ENCODE peak calls at places on chromosomes 13 and 19, in nine cellular contexts. Y is gastrocnemius medialis, B is thoracic aorta, D is stomach, F is IMR-90, N is retinal pigment epithelial cell, R is astrocyte, G is dorsolateral prefrontal cortex, T is AG09309. S is an unnamed sample.
A peak's percentile ranks its signal among the peaks of the same experiment; 100 is the strongest.

GRCh38 chr13:106350208-106350607 is 185.3 kb downstream of the EFNB2 start:
- DNase-seq in T (no peak), R (no peak), G (no peak), D (peak; percentile 72), N (no peak), Y (no peak), F (no peak), B (no peak), S (no peak)

GRCh38 chr19:10111405-10111811 is at the start of gene P2RY11:
- DNase-seq in T (no peak), N (no peak), B (no peak), D (no peak), Y (no peak), F (no peak), R (no peak), G (no peak), S (no peak)

GRCh38 chr19:18948075-18948975 is 7.3 kb upstream of the HOMER3 start:
- DNase-seq in N (no peak), D (no peak), Y (no peak), G (peak; percentile 56), F (no peak), T (no peak), R (no peak), B (no peak), S (no peak)

GRCh38 chr19:17687857-17688784 is at the start of gene UNC13A:
- DNase-seq in D (peak; percentile 37), Y (no peak), F (peak; percentile 29), G (peak; percentile 66), N (no peak), B (no peak), R (no peak), T (no peak), S (peak; percentile 53)

GRCh38 chr13:51618626-51619025 is 34.4 kb downstream of the WDFY2 start:
- DNase-seq in R (no peak), D (no peak), T (no peak), N (no peak), B (no peak), F (no peak), G (no peak), Y (no peak), S (no peak)

GRCh38 chr19:3670796-3671679 is 29.2 kb downstream of the PIP5K1C start:
- DNase-seq in F (peak; percentile 56), R (peak; percentile 54), B (peak; percentile 74), N (no peak), G (no peak), D (peak; percentile 30), T (no peak), Y (peak; percentile 67), S (peak; percentile 84)

GRCh38 chr19:9535934-9536333 is 2.5 kb downstream of the ZNF426 start:
- DNase-seq in G (no peak), Y (no peak), D (no peak), B (no peak), N (no peak), R (no peak), F (no peak), T (no peak), S (no peak)

GRCh38 chr19:42143341-42144234 is 11.3 kb upstream of the POU2F2 start:
- DNase-seq in T (no peak), N (no peak), B (no peak), Y (no peak), R (no peak), F (peak; percentile 30), G (no peak), D (no peak), S (peak; percentile 57)

DNA sequence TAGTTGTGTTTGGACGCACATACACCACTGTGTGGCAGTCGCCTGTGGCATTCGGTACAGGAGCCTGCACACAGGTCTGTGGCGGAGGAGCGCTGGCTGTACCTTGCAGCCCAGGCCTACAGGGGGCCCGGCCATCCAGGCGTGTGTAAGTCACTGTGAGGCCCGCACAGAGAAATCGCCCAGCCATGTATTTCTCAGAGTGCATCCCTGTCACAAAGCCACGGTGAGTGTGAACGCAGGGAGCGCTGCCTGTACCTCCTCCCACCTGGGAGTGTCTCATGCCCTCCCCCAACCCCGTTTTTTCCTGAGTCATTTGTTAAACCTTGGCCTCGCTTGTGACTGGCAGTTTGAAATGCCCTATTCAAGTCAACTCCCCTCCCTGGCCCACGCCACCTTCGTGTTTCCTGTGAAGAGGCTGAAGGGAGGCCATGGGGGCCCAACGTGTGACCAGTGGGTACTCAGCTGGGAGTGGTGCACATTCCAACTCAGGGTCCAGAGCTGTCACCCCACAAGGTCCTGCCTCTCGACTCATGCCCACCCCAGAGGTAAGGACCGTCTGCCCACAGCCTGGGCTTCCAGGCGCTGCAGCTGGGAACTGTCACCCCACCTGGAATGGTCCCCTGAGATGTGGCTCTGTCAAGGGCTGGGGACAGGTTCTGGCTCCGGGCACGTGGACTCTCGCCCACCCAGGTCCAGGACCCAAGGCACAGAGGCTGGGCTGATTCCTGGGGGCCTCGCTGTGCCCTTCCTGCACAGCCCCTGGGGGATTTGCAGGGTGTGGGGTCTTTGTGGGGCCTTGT is 11.6 kb upstream of the RASA3 start:
- DNase-seq in B (no peak), Y (no peak), F (no peak), D (no peak), T (no peak), G (no peak), R (no peak), N (no peak), S (no peak)
- TF ChIP-seq CTCF in B (no peak), Y (no peak), F (no peak), D (no peak), T (no peak), G (no peak), R (peak; percentile 5), N (peak; percentile 65), S (peak; percentile 20)

DNA sequence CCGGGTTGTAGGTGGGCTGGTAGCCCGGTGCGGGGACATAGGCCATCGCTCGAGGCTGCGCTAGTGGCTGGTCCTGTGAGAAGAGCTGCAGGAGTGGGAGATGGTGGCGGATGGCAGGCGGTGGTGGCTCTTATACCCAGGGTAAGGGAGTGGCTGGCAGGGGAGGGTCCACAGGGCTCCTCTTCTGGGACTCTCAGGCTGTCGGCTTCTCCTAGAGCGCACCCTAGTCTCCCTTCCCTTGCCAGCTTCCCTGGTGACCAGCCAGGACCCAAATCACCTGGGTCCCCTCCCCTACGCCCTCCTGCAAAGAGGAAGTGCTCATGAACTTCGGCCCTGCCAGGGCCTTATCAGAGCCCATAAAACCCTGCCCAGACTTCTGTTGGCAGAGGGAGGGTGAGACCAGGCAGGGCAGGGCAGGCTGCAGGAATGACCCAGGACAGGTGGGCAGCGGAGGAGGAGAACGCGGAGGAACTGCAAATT is at the start of gene LGALS4:
- DNase-seq in Y (no peak), B (no peak), G (no peak), N (no peak), T (no peak), R (no peak), D (peak; percentile 93), F (no peak), S (no peak)
- H3K4me3 ChIP-seq in Y (no peak within 1 kb of the TSS), B (no peak within 1 kb of the TSS), G (no peak within 1 kb of the TSS), N (no peak within 1 kb of the TSS), T (no peak within 1 kb of the TSS), R (no peak within 1 kb of the TSS), D (peak within 1 kb of the TSS; percentile 30), F (no peak within 1 kb of the TSS), S (no peak within 1 kb of the TSS)

GRCh38 chr19:36330226-36330625 is 48.8 kb downstream of the ZFP14 start:
- DNase-seq in Y (no peak), N (no peak), G (no peak), T (no peak), D (no peak), B (no peak), R (no peak), F (no peak), S (no peak)

GRCh38 chr19:36331353-36332228 is 47.4 kb downstream of the ZFP14 start:
- DNase-seq in G (peak; percentile 97), Y (peak; percentile 77), N (peak; percentile 93), T (peak; percentile 83), B (peak; percentile 24), R (peak; percentile 96), F (peak; percentile 94), D (peak; percentile 64), S (peak; percentile 98)
- TF ChIP-seq CTCF in G (no peak), Y (no peak), N (peak; percentile 14), T (peak; percentile 3), B (no peak), R (no peak), F (no peak), D (no peak), S (peak; percentile 4)

GRCh38 chr19:16041571-16042386 is 34.5 kb upstream of the TPM4 start:
- DNase-seq in T (peak; percentile 13), N (no peak), B (peak; percentile 45), F (peak; percentile 52), G (peak; percentile 77), Y (peak; percentile 33), D (peak; percentile 87), R (peak; percentile 17), S (peak; percentile 67)
- H3K4me3 ChIP-seq in T (peak overlapping the region; percentile 33), N (no peak overlapping the region), B (peak overlapping the region; percentile 16), F (no peak overlapping the region), G (peak overlapping the region; percentile 49), Y (no peak overlapping the region), D (no peak overlapping the region), R (peak overlapping the region; percentile 48), S (peak overlapping the region; percentile 33)

GRCh38 chr19:47495478-47496372 is 11.7 kb upstream of the KPTN start:
- DNase-seq in T (no peak), G (peak; percentile 71), D (no peak), N (no peak), Y (no peak), B (no peak), F (no peak), R (no peak), S (no peak)
- TF ChIP-seq CTCF in T (no peak), G (no peak), D (no peak), N (no peak), Y (no peak), B (no peak), F (no peak), R (no peak), S (no peak)

GRCh38 chr13:67227131-67227983 is 2.8 kb downstream of the PCDH9 start:
- DNase-seq in R (no peak), Y (no peak), B (no peak), D (no peak), N (no peak), F (no peak), T (no peak), G (no peak), S (no peak)
- H3K4me3 ChIP-seq in R (no peak overlapping the region), Y (no peak overlapping the region), B (peak overlapping the region; percentile 92), D (peak overlapping the region; percentile 86), N (no peak overlapping the region), F (no peak overlapping the region), T (no peak overlapping the region), G (peak overlapping the region; percentile 89), S (peak overlapping the region; percentile 67)

GRCh38 chr19:30336290-30336689 is 35.9 kb upstream of the ZNF536 start:
- DNase-seq in B (no peak), R (no peak), N (no peak), Y (no peak), G (no peak), D (peak; percentile 11), F (no peak), T (no peak), S (no peak)

GRCh38 chr19:30333291-30334065 is 38.7 kb upstream of the ZNF536 start:
- DNase-seq in B (no peak), N (no peak), F (no peak), Y (no peak), D (no peak), R (no peak), T (no peak), G (no peak), S (no peak)

GRCh38 chr19:30335306-30335886 is 36.8 kb upstream of the ZNF536 start:
- DNase-seq in N (no peak), D (peak; percentile 7), T (no peak), R (no peak), F (no peak), Y (no peak), B (no peak), G (no peak), S (no peak)

GRCh38 chr19:30332445-30333234 is 39.5 kb upstream of the ZNF536 start:
- DNase-seq in D (no peak), G (no peak), T (no peak), N (no peak), F (no peak), B (no peak), R (no peak), Y (no peak), S (no peak)

GRCh38 chr19:30334841-30335240 is 37.3 kb upstream of the ZNF536 start:
- DNase-seq in R (no peak), B (no peak), F (no peak), Y (no peak), D (peak; percentile 8), N (no peak), G (no peak), T (no peak), S (no peak)
- TF ChIP-seq CTCF in R (no peak), B (no peak), F (no peak), Y (no peak), D (no peak), N (no peak), G (no peak), T (no peak), S (no peak)